ENCODE peak calls at places on chromosome 1, in ten cellular contexts. S is activated CD4-positive, alpha-beta T cell treated with anti-CD3 and anti-CD28 coated beads, Interleukin-2, amount 50 U/mL, for 24 hours; J is astrocyte of the spinal cord; M is neural crest cell; W is spleen; G is NCI-H1694 treated with DMSO at 0.1 percent for 48 hours; U is putamen; F is choroid plexus epithelial cell; H is HT1080; D is hippocampal formation. Q is an unnamed sample.

GRCh38 chr1:236067854-236068454 is 3.1 kb upstream of the NID1 start:
- DNase-seq in J (peak; percentile 55), G (no peak), M (no peak), S (no peak), U (no peak), H (no peak), F (peak; percentile 83), W (no peak), D (no peak), Q (no peak)

GRCh38 chr1:176119549-176119948 is 87.5 kb downstream of the COP1 start:
- DNase-seq in M (no peak), S (no peak), F (peak; percentile 44), D (no peak), U (no peak), G (no peak), W (no peak), H (peak; percentile 11), J (no peak), Q (no peak)

GRCh38 chr1:244144053-244144452 is 93.0 kb downstream of the ZBTB18 start:
- DNase-seq in U (no peak), J (no peak), W (no peak), S (no peak), H (no peak), G (no peak), D (no peak), M (no peak), F (no peak), Q (no peak)

GRCh38 chr1:200072636-200073285 is 45.3 kb downstream of the NR5A2 start:
- DNase-seq in H (no peak), W (no peak), G (no peak), M (no peak), J (no peak), F (no peak), U (no peak), D (no peak), S (no peak), Q (no peak)

GRCh38 chr1:239891621-239892358 is 199.9 kb upstream of the FMN2 start:
- DNase-seq in H (no peak), U (no peak), J (no peak), G (no peak), M (no peak), S (no peak), F (no peak), W (no peak), D (no peak), Q (no peak)

GRCh38 chr1:227961651-227962050 is 13.9 kb upstream of the WNT9A start:
- DNase-seq in W (no peak), D (no peak), M (no peak), J (no peak), U (no peak), S (no peak), H (no peak), F (no peak), G (no peak), Q (no peak)

GRCh38 chr1:166167395-166167922 is 658 bp upstream of the FAM78B start:
- DNase-seq in M (no peak), G (peak; percentile 58), D (no peak), S (no peak), F (no peak), U (peak; percentile 19), W (no peak), J (no peak), H (peak; percentile 39), Q (peak; percentile 81)

GRCh38 chr1:96995351-96995750 is 273.8 kb downstream of the PTBP2 start:
- DNase-seq in U (no peak), W (no peak), M (no peak), H (no peak), J (peak; percentile 52), D (no peak), G (no peak), F (peak; percentile 87), S (no peak), Q (no peak)